ENCODE peak calls at places on chromosomes 6 and 20, in seven cellular contexts. J is fibroblast of lung, Z is RWPE1, G is thoracic aorta, L is caudate nucleus, H is left lung, V is AG04450. W is an unnamed sample.

GRCh38 chr6:14888575-14889000 is 357.3 kb upstream of the JARID2 start:
- DNase-seq in H (no peak), L (no peak), Z (no peak), V (no peak), J (no peak), G (no peak), W (no peak)

GRCh38 chr6:14732845-14733757 is 512.8 kb upstream of the JARID2 start:
- DNase-seq in L (peak; percentile 11), H (no peak), V (no peak), G (no peak), J (peak; percentile 90), Z (peak; percentile 94), W (no peak)

GRCh38 chr6:88650029-88650619 is 313.3 kb downstream of the RNGTT start:
- DNase-seq in Z (no peak), G (no peak), V (peak; percentile 57), L (no peak), H (no peak), J (peak; percentile 88), W (no peak)

GRCh38 chr6:158910484-158911075 is 89.4 kb downstream of the RSPH3 start:
- DNase-seq in V (no peak), H (no peak), Z (peak; percentile 45), G (no peak), J (peak; percentile 33), L (no peak), W (no peak)

GRCh38 chr6:169172435-169172834 is 81.2 kb downstream of the THBS2 start:
- DNase-seq in V (no peak), L (no peak), Z (peak; percentile 71), H (no peak), G (peak; percentile 76), J (peak; percentile 93), W (no peak)

GRCh38 chr6:74715362-74716068 is 490.3 kb downstream of the COL12A1 start:
- DNase-seq in L (no peak), H (no peak), J (peak; percentile 56), G (no peak), V (peak; percentile 18), Z (peak; percentile 24), W (no peak)

GRCh38 chr20:48767269-48767960 is 60.4 kb downstream of the PREX1 start:
- DNase-seq in G (no peak), J (no peak), H (no peak), L (no peak), Z (no peak), V (no peak), W (no peak)

GRCh38 chr6:84033523-84034451 is at the start of gene MRAP2:
- DNase-seq in H (peak; percentile 34), Z (peak; percentile 27), V (no peak), G (no peak), L (no peak), J (peak; percentile 47), W (peak; percentile 33)

GRCh38 chr6:38141045-38141444 is 321.5 kb downstream of the ZFAND3 start:
- DNase-seq in Z (no peak), L (no peak), G (no peak), H (no peak), V (no peak), J (no peak), W (no peak)

GRCh38 chr6:38144365-38144764 is 324.8 kb downstream of the ZFAND3 start:
- DNase-seq in Z (no peak), L (no peak), G (no peak), J (no peak), V (no peak), H (no peak), W (no peak)

GRCh38 chr6:38142178-38142902 is 322.8 kb downstream of the ZFAND3 start:
- DNase-seq in Z (no peak), V (no peak), J (no peak), L (no peak), H (no peak), G (no peak), W (no peak)

GRCh38 chr6:38143191-38144154 is 323.9 kb downstream of the ZFAND3 start:
- DNase-seq in H (no peak), G (no peak), Z (no peak), J (no peak), L (no peak), V (no peak), W (no peak)

GRCh38 chr6:38141716-38142115 is 322.2 kb downstream of the ZFAND3 start:
- DNase-seq in L (no peak), J (no peak), Z (no peak), G (no peak), H (no peak), V (no peak), W (no peak)
- H3K27ac ChIP-seq in L (no peak overlapping the region), J (no peak overlapping the region), Z (no peak overlapping the region), G (no peak overlapping the region), H (no peak overlapping the region), V (no peak overlapping the region), W (no peak overlapping the region)

GRCh38 chr20:42646250-42646649 is 543.5 kb downstream of the PTPRT start:
- DNase-seq in H (no peak), J (no peak), L (no peak), G (no peak), V (no peak), Z (no peak), W (no peak)

GRCh38 chr20:42649716-42650115 is 540.0 kb downstream of the PTPRT start:
- DNase-seq in Z (no peak), J (no peak), G (no peak), H (no peak), V (no peak), L (no peak), W (no peak)

GRCh38 chr20:42656130-42656529 is 533.6 kb downstream of the PTPRT start:
- DNase-seq in V (no peak), L (no peak), J (no peak), Z (no peak), H (no peak), G (no peak), W (no peak)

GRCh38 chr20:42652261-42652660 is 537.4 kb downstream of the PTPRT start:
- DNase-seq in L (no peak), Z (no peak), V (no peak), G (no peak), J (no peak), H (no peak), W (no peak)

DNA sequence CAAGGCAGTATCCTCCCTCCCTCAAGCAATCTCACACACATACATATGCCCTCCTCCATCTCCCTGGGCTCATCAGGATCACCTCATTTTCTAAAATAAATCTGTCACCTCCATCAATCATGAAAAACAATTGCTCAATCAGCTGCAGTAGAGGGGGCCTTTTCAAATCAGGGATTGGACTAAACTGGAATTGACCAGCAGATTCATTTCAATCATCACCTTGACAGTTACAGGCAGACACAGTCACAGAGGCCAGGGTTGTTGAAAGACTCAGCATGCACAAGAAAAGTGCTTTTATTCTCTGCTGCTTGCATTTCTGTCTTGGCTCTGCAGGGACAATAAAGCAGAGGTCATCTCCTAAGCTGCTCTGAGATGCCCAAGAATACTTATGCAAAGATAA is 539.4 kb downstream of the PTPRT start:
- DNase-seq in G (no peak), V (no peak), Z (no peak), J (no peak), H (no peak), L (no peak), W (no peak)
- H3K27ac ChIP-seq in G (no peak overlapping the region), V (no peak overlapping the region), Z (no peak overlapping the region), J (no peak overlapping the region), H (no peak overlapping the region), L (no peak overlapping the region), W (no peak overlapping the region)

GRCh38 chr20:23365390-23366165 is 3.6 kb downstream of the GZF1 start:
- DNase-seq in Z (no peak), L (no peak), G (no peak), J (no peak), H (no peak), V (no peak), W (no peak)
- H3K27ac ChIP-seq in Z (peak overlapping the region; percentile 41), L (no peak overlapping the region), G (no peak overlapping the region), J (no peak overlapping the region), H (no peak overlapping the region), V (peak overlapping the region; percentile 12), W (peak overlapping the region; percentile 10)

DNA sequence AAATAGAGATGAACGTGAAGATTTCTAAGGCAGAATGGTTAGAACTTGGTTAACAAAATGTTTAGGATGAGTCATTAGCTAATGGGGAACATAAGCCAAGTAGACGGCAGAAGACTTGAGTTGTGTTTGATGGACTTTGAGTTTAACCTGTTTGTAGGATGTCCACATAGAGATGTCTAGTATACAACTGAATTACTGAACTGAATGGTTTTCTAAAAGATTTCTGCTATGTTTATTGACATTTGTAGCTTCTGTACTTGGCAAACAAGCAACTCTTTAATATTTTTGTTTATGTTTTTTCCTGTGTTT is 54.5 kb upstream of the DYNLRB1 start:
- DNase-seq in H (no peak), Z (no peak), J (peak; percentile 22), V (no peak), L (no peak), G (no peak), W (no peak)
- H3K27ac ChIP-seq in H (no peak overlapping the region), Z (no peak overlapping the region), J (no peak overlapping the region), V (no peak overlapping the region), L (no peak overlapping the region), G (no peak overlapping the region), W (no peak overlapping the region)

GRCh38 chr6:137847748-137848147 is 19.3 kb upstream of the TNFAIP3 start:
- DNase-seq in G (no peak), Z (no peak), V (no peak), L (no peak), H (no peak), J (no peak), W (no peak)
- H3K27ac ChIP-seq in G (no peak overlapping the region), Z (no peak overlapping the region), V (no peak overlapping the region), L (no peak overlapping the region), H (no peak overlapping the region), J (no peak overlapping the region), W (no peak overlapping the region)

GRCh38 chr6:42154461-42155209 is 12.2 kb upstream of the C6orf132 start:
- DNase-seq in H (no peak), G (no peak), J (no peak), L (no peak), V (no peak), Z (no peak), W (no peak)
- H3K27ac ChIP-seq in H (no peak overlapping the region), G (no peak overlapping the region), J (no peak overlapping the region), L (no peak overlapping the region), V (no peak overlapping the region), Z (no peak overlapping the region), W (no peak overlapping the region)

GRCh38 chr20:5691918-5692618 is 58.1 kb upstream of the SHLD1 start:
- DNase-seq in L (no peak), V (no peak), G (no peak), J (no peak), Z (no peak), H (no peak), W (no peak)

GRCh38 chr20:5686381-5687105 is 63.7 kb upstream of the SHLD1 start:
- DNase-seq in L (no peak), G (no peak), J (no peak), Z (no peak), V (no peak), H (no peak), W (no peak)

GRCh38 chr20:5687884-5688283 is 62.3 kb upstream of the SHLD1 start:
- DNase-seq in H (no peak), G (no peak), Z (no peak), L (no peak), V (no peak), J (no peak), W (no peak)

GRCh38 chr20:5689451-5689850 is 60.8 kb upstream of the SHLD1 start:
- DNase-seq in L (no peak), H (no peak), Z (no peak), J (no peak), G (no peak), V (no peak), W (no peak)

GRCh38 chr20:5688431-5688972 is 61.7 kb upstream of the SHLD1 start:
- DNase-seq in J (no peak), Z (no peak), H (peak; percentile 76), G (no peak), L (peak; percentile 39), V (no peak), W (no peak)
- H3K27ac ChIP-seq in J (no peak overlapping the region), Z (no peak overlapping the region), H (peak overlapping the region; percentile 53), G (no peak overlapping the region), L (no peak overlapping the region), V (no peak overlapping the region), W (no peak overlapping the region)